ENCODE peak calls at places on chromosomes 5 and 9, in six cellular contexts. S is stimulated activated CD8-positive, alpha-beta memory T cell treated with anti-CD3 and anti-CD28 coated beads, Interleukin-7, amount 100 ng/mL, for 1 hour; B is fibroblast of pulmonary artery; X is fibroblast of lung; Q is left ventricle myocardium superior; D is aorta. O is an unnamed sample.

GRCh38 chr5:13003457-13003856 is 941.0 kb downstream of the DNAH5 start:
- DNase-seq in S (no peak), B (no peak), X (no peak), Q (no peak), D (no peak), O (no peak)

GRCh38 chr9:133201424-133202144 is 7.5 kb downstream of the OBP2B start:
- DNase-seq in S (no peak), B (no peak), X (no peak), Q (no peak), D (peak; percentile 17), O (no peak)

GRCh38 chr9:14451949-14452348 is 138.0 kb upstream of the NFIB start:
- DNase-seq in S (no peak), B (no peak), X (no peak), Q (no peak), D (no peak), O (no peak)

GRCh38 chr9:34253460-34253837 is 74.6 kb downstream of the UBAP1 start:
- DNase-seq in S (no peak), B (peak; percentile 69), X (peak; percentile 53), Q (peak; percentile 79), D (no peak), O (no peak)

GRCh38 chr5:123429993-123430392 is 6.8 kb upstream of the CEP120 start:
- DNase-seq in S (no peak), B (peak; percentile 98), X (peak; percentile 87), Q (no peak), D (no peak), O (peak; percentile 75)

GRCh38 chr5:56183507-56183906 is 49.6 kb downstream of the ANKRD55 start:
- DNase-seq in S (no peak), B (peak; percentile 92), X (peak; percentile 98), Q (no peak), D (no peak), O (peak; percentile 53)

GRCh38 chr5:3393122-3393963 is 202.3 kb upstream of the IRX1 start:
- DNase-seq in S (no peak), B (no peak), X (no peak), Q (no peak), D (no peak), O (no peak)

GRCh38 chr9:131621551-131622321 is 76.4 kb downstream of the PRRT1B start:
- DNase-seq in S (no peak), B (no peak), X (no peak), Q (peak; percentile 30), D (no peak), O (peak; percentile 79)

GRCh38 chr9:70111641-70112236 is 68.1 kb downstream of the MAMDC2 start:
- DNase-seq in S (no peak), B (no peak), X (peak; percentile 13), Q (no peak), D (no peak), O (no peak)

GRCh38 chr5:80865547-80865946 is 94.6 kb upstream of the RASGRF2 start:
- DNase-seq in S (no peak), B (peak; percentile 69), X (peak; percentile 41), Q (no peak), D (no peak), O (no peak)